ENCODE peak calls at places on chromosomes 16 and 17, in nine cellular contexts. One of them, this sample, is unnamed.

GRCh38 chr17:10149573-10150399 is 48.6 kb downstream of the GAS7 start:
- DNase-seq in MM.1S: no peak
- DNase-seq in mammary epithelial cell: peak; percentile 16
- DNase-seq in IMR-90: peak; percentile 86
- DNase-seq in ascending aorta: no peak
- DNase-seq in breast epithelium: no peak
- DNase-seq in heart left ventricle: no peak
- DNase-seq in stomach: no peak
- DNase-seq in tibial artery: no peak
- DNase-seq in this sample: peak; percentile 52

GRCh38 chr16:68190745-68191510 is 45.0 kb downstream of the ESRP2 start:
- DNase-seq in MM.1S: no peak
- DNase-seq in ascending aorta: no peak
- DNase-seq in heart left ventricle: no peak
- DNase-seq in mammary epithelial cell: no peak
- DNase-seq in IMR-90: peak; percentile 64
- DNase-seq in stomach: no peak
- DNase-seq in breast epithelium: no peak
- DNase-seq in tibial artery: no peak
- DNase-seq in this sample: no peak

GRCh38 chr16:51682905-51683304 is 531.8 kb upstream of the SALL1 start:
- DNase-seq in ascending aorta: no peak
- DNase-seq in mammary epithelial cell: no peak
- DNase-seq in MM.1S: no peak
- DNase-seq in IMR-90: no peak
- DNase-seq in heart left ventricle: no peak
- DNase-seq in tibial artery: no peak
- DNase-seq in stomach: no peak
- DNase-seq in breast epithelium: no peak
- DNase-seq in this sample: no peak

GRCh38 chr16:57994778-57995177 is 5.7 kb downstream of the ZNF319 start:
- DNase-seq in breast epithelium: no peak
- DNase-seq in ascending aorta: peak; percentile 71
- DNase-seq in IMR-90: peak; percentile 25
- DNase-seq in mammary epithelial cell: peak; percentile 22
- DNase-seq in MM.1S: peak; percentile 48
- DNase-seq in stomach: peak; percentile 59
- DNase-seq in heart left ventricle: peak; percentile 66
- DNase-seq in tibial artery: peak; percentile 59
- DNase-seq in this sample: peak; percentile 40

GRCh38 chr17:73710095-73710592 is 65.9 kb upstream of the SDK2 start:
- DNase-seq in IMR-90: peak; percentile 4
- DNase-seq in tibial artery: peak; percentile 34
- DNase-seq in ascending aorta: peak; percentile 77
- DNase-seq in mammary epithelial cell: peak; percentile 61
- DNase-seq in heart left ventricle: peak; percentile 78
- DNase-seq in MM.1S: peak; percentile 38
- DNase-seq in stomach: peak; percentile 65
- DNase-seq in breast epithelium: peak; percentile 39
- DNase-seq in this sample: peak; percentile 63

GRCh38 chr16:24900230-24900629 is 54.5 kb downstream of the SLC5A11 start:
- DNase-seq in heart left ventricle: no peak
- DNase-seq in stomach: no peak
- DNase-seq in tibial artery: no peak
- DNase-seq in IMR-90: no peak
- DNase-seq in MM.1S: no peak
- DNase-seq in ascending aorta: no peak
- DNase-seq in mammary epithelial cell: no peak
- DNase-seq in breast epithelium: no peak
- DNase-seq in this sample: no peak

GRCh38 chr17:69047368-69048263 is 13.1 kb downstream of the ABCA9 start:
- DNase-seq in stomach: peak; percentile 76
- DNase-seq in ascending aorta: peak; percentile 73
- DNase-seq in breast epithelium: no peak
- DNase-seq in MM.1S: no peak
- DNase-seq in heart left ventricle: peak; percentile 72
- DNase-seq in mammary epithelial cell: peak; percentile 52
- DNase-seq in tibial artery: peak; percentile 62
- DNase-seq in IMR-90: peak; percentile 75
- DNase-seq in this sample: peak; percentile 51

GRCh38 chr16:67718668-67719047 is 458 bp downstream of the GFOD2 start:
- DNase-seq in breast epithelium: no peak
- DNase-seq in tibial artery: no peak
- DNase-seq in MM.1S: peak; percentile 16
- DNase-seq in heart left ventricle: no peak
- DNase-seq in ascending aorta: no peak
- DNase-seq in IMR-90: no peak
- DNase-seq in mammary epithelial cell: peak; percentile 23
- DNase-seq in stomach: no peak
- DNase-seq in this sample: no peak

GRCh38 chr16:73565263-73565662 is 517.3 kb upstream of the ZFHX3 start:
- DNase-seq in heart left ventricle: no peak
- DNase-seq in stomach: no peak
- DNase-seq in tibial artery: no peak
- DNase-seq in breast epithelium: no peak
- DNase-seq in MM.1S: no peak
- DNase-seq in mammary epithelial cell: no peak
- DNase-seq in IMR-90: no peak
- DNase-seq in ascending aorta: no peak
- DNase-seq in this sample: peak; percentile 13
- TF ChIP-seq CTCF in heart left ventricle: peak; percentile 43
- TF ChIP-seq CTCF in stomach: no peak
- TF ChIP-seq CTCF in tibial artery: peak; percentile 60
- TF ChIP-seq CTCF in breast epithelium: no peak
- TF ChIP-seq CTCF in MM.1S: peak; percentile 5
- TF ChIP-seq CTCF in mammary epithelial cell: no peak
- TF ChIP-seq CTCF in IMR-90: no peak
- TF ChIP-seq CTCF in ascending aorta: peak; percentile 22
- TF ChIP-seq CTCF in this sample: peak; percentile 11

GRCh38 chr17:47724705-47725104 is 8.3 kb upstream of the TBX21 start:
- DNase-seq in MM.1S: no peak
- DNase-seq in stomach: no peak
- DNase-seq in breast epithelium: no peak
- DNase-seq in tibial artery: no peak
- DNase-seq in IMR-90: no peak
- DNase-seq in heart left ventricle: no peak
- DNase-seq in mammary epithelial cell: no peak
- DNase-seq in ascending aorta: no peak
- DNase-seq in this sample: no peak
- H3K27me3 ChIP-seq in MM.1S: peaks cover 38% of the 10 kb centered on the region
- H3K27me3 ChIP-seq in stomach: peaks cover 14% of the 10 kb centered on the region
- H3K27me3 ChIP-seq in breast epithelium: peaks cover 29% of the 10 kb centered on the region
- H3K27me3 ChIP-seq in tibial artery: no peaks in the 10 kb centered on the region
- H3K27me3 ChIP-seq in IMR-90: peaks cover 92% of the 10 kb centered on the region
- H3K27me3 ChIP-seq in heart left ventricle: peaks cover 30% of the 10 kb centered on the region
- H3K27me3 ChIP-seq in mammary epithelial cell: peaks cover 5% of the 10 kb centered on the region
- H3K27me3 ChIP-seq in ascending aorta: peaks cover 16% of the 10 kb centered on the region
- H3K27me3 ChIP-seq in this sample: peaks cover 30% of the 10 kb centered on the region

GRCh38 chr17:46126840-46127239 is 66.4 kb downstream of the KANSL1 start:
- DNase-seq in stomach: no peak
- DNase-seq in MM.1S: no peak
- DNase-seq in IMR-90: no peak
- DNase-seq in mammary epithelial cell: no peak
- DNase-seq in ascending aorta: no peak
- DNase-seq in breast epithelium: no peak
- DNase-seq in tibial artery: no peak
- DNase-seq in heart left ventricle: no peak
- DNase-seq in this sample: no peak
- H3K36me3 ChIP-seq in stomach: no peaks in the 10 kb centered on the region
- H3K36me3 ChIP-seq in MM.1S: no peaks in the 10 kb centered on the region
- H3K36me3 ChIP-seq in IMR-90: no peaks in the 10 kb centered on the region
- H3K36me3 ChIP-seq in mammary epithelial cell: no peaks in the 10 kb centered on the region
- H3K36me3 ChIP-seq in ascending aorta: peaks cover 4% of the 10 kb centered on the region
- H3K36me3 ChIP-seq in breast epithelium: no peaks in the 10 kb centered on the region
- H3K36me3 ChIP-seq in tibial artery: no peaks in the 10 kb centered on the region
- H3K36me3 ChIP-seq in heart left ventricle: peaks cover 6% of the 10 kb centered on the region
- H3K36me3 ChIP-seq in this sample: no peaks in the 10 kb centered on the region

DNA sequence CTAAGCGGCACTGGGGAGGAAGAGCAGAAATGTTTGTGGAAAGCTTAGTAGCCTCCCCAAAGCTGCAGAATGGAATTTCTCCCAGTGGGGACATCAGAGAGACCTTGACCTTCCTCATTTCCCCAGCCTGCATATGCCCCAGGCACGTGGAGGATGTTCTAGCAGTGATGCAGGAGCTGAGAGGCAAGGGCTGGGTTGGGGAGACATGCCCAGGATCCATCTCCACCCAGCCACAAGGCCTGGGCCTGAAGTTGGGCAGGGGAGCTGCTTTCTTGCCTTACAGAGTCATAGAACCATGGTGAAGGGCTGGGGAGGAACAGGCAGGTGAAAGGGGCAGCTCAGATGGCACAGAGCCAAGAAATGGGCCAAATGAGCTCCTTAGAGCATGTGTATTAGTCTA is 104.0 kb downstream of the TMEM132E start:
- DNase-seq in IMR-90: no peak
- DNase-seq in stomach: no peak
- DNase-seq in mammary epithelial cell: no peak
- DNase-seq in MM.1S: no peak
- DNase-seq in breast epithelium: no peak
- DNase-seq in heart left ventricle: no peak
- DNase-seq in ascending aorta: no peak
- DNase-seq in tibial artery: no peak
- DNase-seq in this sample: no peak
- TF ChIP-seq CTCF in IMR-90: no peak
- TF ChIP-seq CTCF in stomach: no peak
- TF ChIP-seq CTCF in mammary epithelial cell: no peak
- TF ChIP-seq CTCF in MM.1S: no peak
- TF ChIP-seq CTCF in breast epithelium: no peak
- TF ChIP-seq CTCF in heart left ventricle: no peak
- TF ChIP-seq CTCF in ascending aorta: no peak
- TF ChIP-seq CTCF in tibial artery: no peak
- TF ChIP-seq CTCF in this sample: no peak

GRCh38 chr17:6775871-6776405 is at the start of gene FBXO39:
- DNase-seq in MM.1S: no peak
- DNase-seq in stomach: no peak
- DNase-seq in heart left ventricle: no peak
- DNase-seq in ascending aorta: no peak
- DNase-seq in breast epithelium: no peak
- DNase-seq in mammary epithelial cell: no peak
- DNase-seq in tibial artery: no peak
- DNase-seq in IMR-90: no peak
- DNase-seq in this sample: no peak

GRCh38 chr17:6768447-6768846 is 7.6 kb upstream of the FBXO39 start:
- DNase-seq in mammary epithelial cell: no peak
- DNase-seq in heart left ventricle: no peak
- DNase-seq in breast epithelium: no peak
- DNase-seq in ascending aorta: no peak
- DNase-seq in tibial artery: no peak
- DNase-seq in MM.1S: no peak
- DNase-seq in IMR-90: no peak
- DNase-seq in stomach: no peak
- DNase-seq in this sample: no peak

DNA sequence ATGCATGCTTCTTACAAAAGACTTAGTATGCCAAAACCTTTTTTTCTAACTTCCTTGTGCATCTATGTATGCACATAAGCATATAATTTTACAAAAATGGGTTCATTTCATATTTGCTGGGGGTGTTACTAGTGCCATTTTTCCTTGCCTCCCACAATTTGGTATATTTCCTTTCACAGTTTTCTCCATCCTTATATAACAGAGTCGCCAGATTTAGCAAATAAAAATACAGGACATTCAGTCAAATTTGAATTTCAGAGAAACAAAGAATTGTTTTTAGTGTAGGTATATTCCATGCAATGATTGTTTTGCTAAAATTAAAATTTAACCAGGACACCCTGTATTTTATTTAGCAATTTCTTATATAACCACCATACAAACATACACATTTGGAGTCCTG is 4.0 kb upstream of the FBXO39 start:
- DNase-seq in heart left ventricle: no peak
- DNase-seq in stomach: no peak
- DNase-seq in ascending aorta: no peak
- DNase-seq in MM.1S: no peak
- DNase-seq in tibial artery: no peak
- DNase-seq in IMR-90: no peak
- DNase-seq in mammary epithelial cell: no peak
- DNase-seq in breast epithelium: no peak
- DNase-seq in this sample: no peak
- H3K27me3 ChIP-seq in heart left ventricle: no peaks in the 10 kb centered on the region
- H3K27me3 ChIP-seq in stomach: peaks cover 8% of the 10 kb centered on the region
- H3K27me3 ChIP-seq in ascending aorta: no peaks in the 10 kb centered on the region
- H3K27me3 ChIP-seq in MM.1S: peaks cover 15% of the 10 kb centered on the region
- H3K27me3 ChIP-seq in tibial artery: no peaks in the 10 kb centered on the region
- H3K27me3 ChIP-seq in IMR-90: peaks cover 13% of the 10 kb centered on the region
- H3K27me3 ChIP-seq in mammary epithelial cell: no peaks in the 10 kb centered on the region
- H3K27me3 ChIP-seq in breast epithelium: peaks cover 7% of the 10 kb centered on the region
- H3K27me3 ChIP-seq in this sample: peaks cover 9% of the 10 kb centered on the region